ENCODE peak calls at places on chromosomes 4 and X, in four cellular contexts. One of them, this sample, is unnamed. For H3K4me1, the result is how much of the 10 kb centered on the place peaks cover.

GRCh38 chrX:78330068-78330467 is 2.7 kb upstream of the CYSLTR1 start:
- DNase-seq in H1: no peak
- DNase-seq in IMR-90: no peak
- DNase-seq in trophoblast cell: no peak
- DNase-seq in this sample: no peak

GRCh38 chr4:146621-147020 is 22.3 kb downstream of the ZNF718 start:
- DNase-seq in H1: no peak
- DNase-seq in IMR-90: no peak
- DNase-seq in trophoblast cell: no peak
- DNase-seq in this sample: no peak

GRCh38 chr4:166602068-166602467 is 632.2 kb downstream of the SPOCK3 start:
- DNase-seq in H1: no peak
- DNase-seq in IMR-90: no peak
- DNase-seq in trophoblast cell: no peak
- DNase-seq in this sample: no peak

GRCh38 chr4:67892905-67893304 is 9.1 kb upstream of the TMPRSS11D start:
- DNase-seq in H1: no peak
- DNase-seq in IMR-90: no peak
- DNase-seq in trophoblast cell: no peak
- DNase-seq in this sample: no peak

GRCh38 chr4:121562833-121563232 is 133.9 kb downstream of the ANXA5 start:
- DNase-seq in H1: no peak
- DNase-seq in IMR-90: no peak
- DNase-seq in trophoblast cell: no peak
- DNase-seq in this sample: no peak

GRCh38 chr4:6221851-6222760 is 21.8 kb upstream of the JAKMIP1 start:
- DNase-seq in H1: peak
- DNase-seq in IMR-90: no peak
- DNase-seq in trophoblast cell: peak
- DNase-seq in this sample: peak

GRCh38 chr4:42761804-42762203 is 104.9 kb upstream of the ATP8A1 start:
- DNase-seq in H1: no peak
- DNase-seq in IMR-90: no peak
- DNase-seq in trophoblast cell: no peak
- DNase-seq in this sample: no peak

GRCh38 chr4:161919442-161920220 is 244.2 kb downstream of the FSTL5 start:
- DNase-seq in H1: no peak
- DNase-seq in IMR-90: no peak
- DNase-seq in trophoblast cell: no peak
- DNase-seq in this sample: no peak

GRCh38 chr4:121421594-121421993 is 40.8 kb upstream of the QRFPR start:
- DNase-seq in H1: no peak
- DNase-seq in IMR-90: no peak
- DNase-seq in trophoblast cell: peak
- DNase-seq in this sample: peak

GRCh38 chr4:664713-665231 is 9.3 kb downstream of the ATP5ME start:
- DNase-seq in H1: no peak
- DNase-seq in IMR-90: no peak
- DNase-seq in trophoblast cell: no peak
- DNase-seq in this sample: no peak

GRCh38 chrX:155406429-155406828 is 24.5 kb downstream of the F8A2 start:
- DNase-seq in H1: no peak
- DNase-seq in IMR-90: no peak
- DNase-seq in trophoblast cell: no peak
- DNase-seq in this sample: no peak

GRCh38 chr4:83036991-83037390 is 2.0 kb downstream of the COPS4 start:
- DNase-seq in H1: no peak
- DNase-seq in IMR-90: no peak
- DNase-seq in trophoblast cell: no peak
- DNase-seq in this sample: no peak

GRCh38 chr4:4853371-4853823 is 6.1 kb upstream of the MSX1 start:
- DNase-seq in H1: no peak
- DNase-seq in IMR-90: no peak
- DNase-seq in trophoblast cell: no peak
- DNase-seq in this sample: no peak

GRCh38 chr4:118281611-118282442 is 71.0 kb downstream of the PRSS12 start:
- DNase-seq in H1: no peak
- DNase-seq in IMR-90: peak
- DNase-seq in trophoblast cell: peak
- DNase-seq in this sample: no peak

GRCh38 chrX:133048751-133049150 is 48.2 kb downstream of the USP26 start:
- DNase-seq in H1: no peak
- DNase-seq in IMR-90: no peak
- DNase-seq in trophoblast cell: peak
- DNase-seq in this sample: no peak

GRCh38 chr4:74014332-74014731 is 15.9 kb upstream of the CXCL5 start:
- DNase-seq in H1: no peak
- DNase-seq in IMR-90: peak
- DNase-seq in trophoblast cell: no peak
- DNase-seq in this sample: no peak

DNA sequence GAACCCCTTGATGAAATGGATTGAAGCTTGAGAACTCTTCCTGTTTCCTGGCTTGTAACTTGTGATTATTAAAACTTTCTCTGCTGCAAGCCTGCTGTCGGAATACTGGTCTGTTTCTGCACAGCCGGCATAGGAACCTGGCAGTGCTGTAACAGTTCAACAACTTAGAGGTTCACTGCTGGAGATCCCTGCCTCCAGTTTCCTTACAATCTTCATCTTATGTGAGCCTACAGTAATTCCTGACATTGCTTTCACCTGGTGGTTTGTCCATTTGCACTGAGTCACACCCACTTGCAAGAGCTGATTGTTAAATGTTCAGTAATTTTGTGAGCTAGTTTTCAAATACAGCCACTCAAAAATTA is 1.3 kb upstream of the SEPSECS start:
- DNase-seq in H1: no peak
- DNase-seq in IMR-90: no peak
- DNase-seq in trophoblast cell: peak
- DNase-seq in this sample: no peak
- H2AFZ ChIP-seq in H1: no peak
- H2AFZ ChIP-seq in IMR-90: peak
- H2AFZ ChIP-seq in trophoblast cell: peak
- H2AFZ ChIP-seq in this sample: peak

GRCh38 chr4:137470806-137471205 is 61.5 kb downstream of the PCDH18 start:
- DNase-seq in H1: no peak
- DNase-seq in IMR-90: no peak
- DNase-seq in trophoblast cell: no peak
- DNase-seq in this sample: no peak
- H2BK120ac ChIP-seq in H1: no peak
- H2BK120ac ChIP-seq in IMR-90: no peak
- H2BK120ac ChIP-seq in trophoblast cell: peak
- H2BK120ac ChIP-seq in this sample: no peak

GRCh38 chrX:134898450-134898849 is 92.3 kb upstream of the SMIM10 start:
- DNase-seq in H1: no peak
- DNase-seq in IMR-90: peak
- DNase-seq in trophoblast cell: no peak
- DNase-seq in this sample: no peak
- H3K4me1 ChIP-seq in H1: under half
- H3K4me1 ChIP-seq in IMR-90: under half
- H3K4me1 ChIP-seq in trophoblast cell: under half
- H3K4me1 ChIP-seq in this sample: under half

GRCh38 chr4:90575371-90575770 is 448.2 kb downstream of the CCSER1 start:
- DNase-seq in H1: no peak
- DNase-seq in IMR-90: no peak
- DNase-seq in trophoblast cell: peak
- DNase-seq in this sample: no peak

GRCh38 chr4:90572996-90573395 is 445.8 kb downstream of the CCSER1 start:
- DNase-seq in H1: no peak
- DNase-seq in IMR-90: no peak
- DNase-seq in trophoblast cell: no peak
- DNase-seq in this sample: no peak

GRCh38 chr4:90570615-90571014 is 443.4 kb downstream of the CCSER1 start:
- DNase-seq in H1: no peak
- DNase-seq in IMR-90: no peak
- DNase-seq in trophoblast cell: no peak
- DNase-seq in this sample: no peak
- H2AFZ ChIP-seq in H1: no peak
- H2AFZ ChIP-seq in IMR-90: no peak
- H2AFZ ChIP-seq in trophoblast cell: no peak
- H2AFZ ChIP-seq in this sample: no peak

GRCh38 chrX:79452879-79453278 is 85.7 kb upstream of the ITM2A start:
- DNase-seq in H1: no peak
- DNase-seq in IMR-90: no peak
- DNase-seq in trophoblast cell: no peak
- DNase-seq in this sample: no peak
- H2BK120ac ChIP-seq in H1: no peak
- H2BK120ac ChIP-seq in IMR-90: no peak
- H2BK120ac ChIP-seq in trophoblast cell: no peak
- H2BK120ac ChIP-seq in this sample: no peak